ENCODE peak calls at places on chromosomes 6 and 20, in five cellular contexts. L is A549, C is pancreas, K is GM23248, U is lower lobe of right lung. W is an unnamed sample.

GRCh38 chr20:39289316-39289715 is 327.2 kb downstream of the DHX35 start:
- DNase-seq in L (peak; percentile 7), C (no peak), K (no peak), U (no peak), W (no peak)

GRCh38 chr6:134714113-134714512 is 235.8 kb downstream of the ALDH8A1 start:
- DNase-seq in L (no peak), C (no peak), K (no peak), U (no peak), W (no peak)

GRCh38 chr6:24194968-24195700 is 69.1 kb downstream of the NRSN1 start:
- DNase-seq in L (no peak), C (no peak), K (peak; percentile 38), U (no peak), W (no peak)

GRCh38 chr6:73614802-73615201 is 39.0 kb downstream of the SLC17A5 start:
- DNase-seq in L (no peak), C (no peak), K (no peak), U (no peak), W (no peak)

GRCh38 chr20:38209736-38210405 is 44.8 kb upstream of the TGM2 start:
- DNase-seq in L (no peak), C (no peak), K (peak; percentile 51), U (no peak), W (no peak)

GRCh38 chr20:43463133-43463863 is 5.6 kb downstream of the SRSF6 start:
- DNase-seq in L (no peak), C (no peak), K (no peak), U (no peak), W (no peak)

GRCh38 chr6:34236423-34237315 is at the start of gene HMGA1:
- DNase-seq in L (peak; percentile 90), C (peak; percentile 93), K (peak; percentile 95), U (peak; percentile 94), W (peak; percentile 95)

GRCh38 chr6:45074423-45074822 is 253.7 kb upstream of the RUNX2 start:
- DNase-seq in L (no peak), C (no peak), K (no peak), U (no peak), W (no peak)

GRCh38 chr6:64489760-64490159 is 854.2 kb downstream of the PHF3 start:
- DNase-seq in L (no peak), C (no peak), K (no peak), U (no peak), W (no peak)

GRCh38 chr20:41563087-41563486 is 55.1 kb downstream of the CHD6 start:
- DNase-seq in L (no peak), C (no peak), K (peak; percentile 50), U (no peak), W (no peak)

GRCh38 chr6:20907486-20908071 is 373.3 kb downstream of the CDKAL1 start:
- DNase-seq in L (no peak), C (no peak), K (no peak), U (no peak), W (no peak)

GRCh38 chr20:37071481-37071911 is 24.3 kb downstream of the RBL1 start:
- DNase-seq in L (no peak), C (no peak), K (peak; percentile 53), U (no peak), W (no peak)

GRCh38 chr6:162728177-162728571 is 400 bp downstream of the PACRG start:
- DNase-seq in L (no peak), C (no peak), K (peak; percentile 53), U (no peak), W (no peak)

GRCh38 chr6:116447496-116448011 is 13.6 kb upstream of the CALHM6 start:
- DNase-seq in L (peak; percentile 7), C (no peak), K (peak; percentile 95), U (no peak), W (no peak)

GRCh38 chr6:39102024-39102820 is 12.8 kb downstream of the SAYSD1 start:
- DNase-seq in L (no peak), C (peak; percentile 65), K (peak; percentile 48), U (no peak), W (peak; percentile 76)

GRCh38 chr20:37237656-37238055 is 24.0 kb downstream of the GHRH start:
- DNase-seq in L (no peak), C (no peak), K (no peak), U (no peak), W (no peak)

GRCh38 chr6:18507018-18507415 is 119.9 kb downstream of the RNF144B start:
- DNase-seq in L (no peak), C (no peak), K (no peak), U (no peak), W (no peak)

GRCh38 chr6:151495380-151495779 is 1.6 kb downstream of the CCDC170 start:
- DNase-seq in L (no peak), C (no peak), K (no peak), U (no peak), W (no peak)

GRCh38 chr6:151497935-151498726 is 4.3 kb downstream of the CCDC170 start:
- DNase-seq in L (no peak), C (no peak), K (peak; percentile 11), U (no peak), W (no peak)

GRCh38 chr6:151490996-151491395 is 2.8 kb upstream of the CCDC170 start:
- DNase-seq in L (no peak), C (no peak), K (no peak), U (no peak), W (no peak)

GRCh38 chr6:151493495-151494234 is at the start of gene CCDC170:
- DNase-seq in L (peak; percentile 13), C (peak; percentile 66), K (peak; percentile 63), U (peak; percentile 83), W (peak; percentile 89)

DNA sequence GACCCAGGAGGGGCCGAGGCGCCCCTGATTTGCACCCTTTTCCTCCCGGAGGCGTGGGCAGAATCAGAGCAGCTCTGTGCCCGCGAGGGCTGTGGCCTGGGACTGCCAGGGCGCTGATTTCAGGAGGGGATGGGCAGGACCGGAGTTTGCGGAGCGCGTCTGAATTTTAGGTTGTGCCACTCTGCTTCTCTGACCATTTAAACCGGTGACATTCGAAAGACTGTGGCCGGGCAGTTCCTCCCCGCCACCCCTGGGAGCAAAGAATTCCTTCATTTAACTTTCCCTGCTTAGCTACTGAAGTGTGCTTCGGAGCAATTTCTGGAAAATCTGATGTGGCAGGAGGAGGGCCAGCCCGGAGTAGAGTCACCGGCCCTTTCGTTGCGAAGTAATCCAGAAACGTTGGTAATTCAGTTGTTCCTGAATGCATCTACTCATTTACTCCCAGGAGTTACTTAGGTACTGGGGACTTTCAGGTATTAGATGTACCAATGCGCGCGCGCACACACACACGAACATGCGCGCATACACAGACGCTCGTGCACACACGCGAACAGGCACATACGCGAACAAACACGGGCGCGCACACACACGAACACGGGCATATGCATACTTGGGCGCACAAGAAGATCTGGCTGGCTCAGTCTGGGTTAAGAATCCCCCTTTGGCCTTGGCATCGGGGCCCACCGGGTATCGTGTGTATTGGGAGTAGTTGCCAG is 576 bp downstream of the CCDC170 start:
- DNase-seq in L (peak; percentile 63), C (no peak), K (peak; percentile 77), U (peak; percentile 77), W (peak; percentile 78)
- H3K4me1 ChIP-seq in L (no peaks in the 10 kb centered on the region), C (no peaks in the 10 kb centered on the region), K (no peaks in the 10 kb centered on the region), U (peaks cover 8% of the 10 kb centered on the region), W (no peaks in the 10 kb centered on the region)

DNA sequence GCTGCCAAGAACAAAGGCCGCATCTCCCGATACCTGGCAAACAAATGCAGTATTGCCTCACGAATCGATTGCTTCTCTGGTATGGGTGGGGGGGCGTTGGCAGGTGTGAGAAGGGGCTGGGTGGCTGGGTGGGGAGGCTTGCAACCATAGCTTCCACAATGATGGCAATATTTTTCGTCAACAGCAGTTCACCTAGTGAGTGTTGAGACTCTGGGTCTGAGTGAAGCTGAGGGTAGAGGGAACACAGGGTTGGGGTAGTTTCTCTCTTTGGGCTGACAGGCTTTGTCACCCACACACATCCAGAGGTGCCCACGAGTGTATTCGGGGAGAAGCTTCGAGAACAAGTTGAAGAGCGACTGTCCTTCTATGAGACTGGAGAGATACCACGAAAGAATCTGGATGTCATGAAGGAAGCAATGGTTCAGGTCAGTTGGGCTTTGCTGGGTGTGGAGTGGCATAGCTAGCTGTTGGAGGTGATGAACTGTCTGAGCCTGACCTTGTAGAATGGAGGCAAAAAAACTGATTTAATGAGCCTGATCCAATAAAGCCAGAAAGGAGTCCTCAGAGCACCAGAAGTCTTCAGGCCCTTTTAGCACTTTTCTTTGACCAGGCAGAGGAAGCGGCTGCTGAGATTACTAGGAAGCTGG is 4.2 kb downstream of the NOP56 start:
- DNase-seq in L (no peak), C (no peak), K (no peak), U (no peak), W (no peak)
- H3K9me3 ChIP-seq in L (no peaks in the 10 kb centered on the region), C (no peaks in the 10 kb centered on the region), K (no peaks in the 10 kb centered on the region), U (no peaks in the 10 kb centered on the region), W (no peaks in the 10 kb centered on the region)

DNA sequence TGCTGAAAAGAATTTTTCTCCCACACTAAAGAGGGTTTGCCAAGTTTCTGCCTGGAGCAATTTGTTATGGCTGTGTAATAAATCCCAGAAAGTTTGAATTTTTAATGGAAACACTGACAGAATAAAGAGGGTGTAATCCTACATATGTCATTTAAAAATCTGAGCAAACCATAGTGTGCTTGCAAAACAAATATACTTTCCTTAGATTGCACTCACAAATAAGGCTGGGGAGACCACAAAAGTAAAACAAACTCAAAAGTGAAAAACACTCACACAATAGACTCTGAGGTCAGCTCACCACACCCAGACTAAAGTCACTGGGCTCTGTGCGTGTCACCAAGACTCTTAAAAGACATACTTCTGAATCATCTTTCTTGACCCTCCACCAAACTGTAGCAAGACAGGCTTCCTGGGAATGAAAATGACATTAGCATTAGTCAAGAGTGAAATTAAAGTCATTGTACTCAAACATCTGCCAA is 4.8 kb upstream of the ATXN1 start:
- DNase-seq in L (peak; percentile 84), C (no peak), K (peak; percentile 97), U (no peak), W (no peak)
- H3K4me1 ChIP-seq in L (peaks cover 69% of the 10 kb centered on the region), C (peaks cover 19% of the 10 kb centered on the region), K (peaks cover 69% of the 10 kb centered on the region), U (peaks cover 52% of the 10 kb centered on the region), W (peaks cover 5% of the 10 kb centered on the region)

DNA sequence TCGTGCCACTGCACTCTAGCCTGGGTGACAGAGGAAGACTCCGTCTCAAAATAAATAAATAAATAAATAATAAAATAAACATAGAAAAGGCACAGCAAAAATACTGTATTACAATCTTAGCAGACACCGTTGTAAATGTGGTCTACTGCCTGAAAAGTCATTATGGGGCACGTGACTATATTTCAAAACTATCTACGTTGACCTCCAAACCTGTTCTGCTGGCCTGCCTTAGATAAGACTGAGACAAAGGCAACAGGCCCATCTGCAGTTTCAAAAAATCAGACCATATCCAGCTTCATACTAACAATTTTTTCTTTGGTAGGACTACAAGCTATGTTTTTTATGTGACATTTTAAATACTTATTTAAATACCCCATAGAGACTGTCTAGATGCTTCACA is 59.1 kb downstream of the AGPAT4 start:
- DNase-seq in L (no peak), C (no peak), K (no peak), U (no peak), W (no peak)
- H3K9me3 ChIP-seq in L (peaks cover 7% of the 10 kb centered on the region), C (no peaks in the 10 kb centered on the region), K (no peaks in the 10 kb centered on the region), U (no peaks in the 10 kb centered on the region), W (peaks cover 1% of the 10 kb centered on the region)

W was measured in aorta.